ENCODE peak calls at places on chromosomes 5 and 9, in eight cellular contexts. I, H, V, O, X, C, F and G are unnamed samples.

GRCh38 chr9:13478235-13478634 is 198.7 kb upstream of the MPDZ start:
- DNase-seq in I (no peak), H (no peak), V (no peak), O (no peak), X (no peak), C (no peak), F (no peak), G (no peak)

GRCh38 chr5:172422255-172422654 is 32.1 kb downstream of the SH3PXD2B start:
- DNase-seq in I (no peak), H (no peak), V (no peak), O (no peak), X (no peak), C (no peak), F (no peak), G (no peak)

GRCh38 chr5:128538249-128539037 is 398 bp upstream of the FBN2 start:
- DNase-seq in I (peak; percentile 86), H (no peak), V (peak; percentile 25), O (no peak), X (peak; percentile 83), C (peak; percentile 27), F (peak; percentile 55), G (peak; percentile 73)

GRCh38 chr5:17182494-17182893 is 34.9 kb upstream of the BASP1 start:
- DNase-seq in I (no peak), H (no peak), V (no peak), O (no peak), X (no peak), C (no peak), F (no peak), G (no peak)

GRCh38 chr5:132389453-132390286 is 20.2 kb downstream of the SLC22A5 start:
- DNase-seq in I (peak; percentile 62), H (no peak), V (peak; percentile 62), O (peak; percentile 99), X (no peak), C (no peak), F (no peak), G (peak; percentile 92)

GRCh38 chr5:67203701-67204074 is 7.1 kb upstream of the CD180 start:
- DNase-seq in I (no peak), H (no peak), V (no peak), O (no peak), X (no peak), C (no peak), F (no peak), G (no peak)

GRCh38 chr9:37035472-37036236 is 1.6 kb upstream of the PAX5 start:
- DNase-seq in I (peak; percentile 16), H (no peak), V (no peak), O (no peak), X (no peak), C (no peak), F (no peak), G (no peak)

GRCh38 chr5:151556808-151557207 is 34.3 kb downstream of the FAT2 start:
- DNase-seq in I (peak; percentile 41), H (no peak), V (no peak), O (no peak), X (no peak), C (no peak), F (no peak), G (no peak)

GRCh38 chr9:131418143-131419028 is 24.5 kb downstream of the PRRC2B start:
- DNase-seq in I (no peak), H (no peak), V (peak; percentile 45), O (no peak), X (no peak), C (no peak), F (peak; percentile 70), G (no peak)

GRCh38 chr5:159208508-159209437 is 580 bp downstream of the RNF145 start:
- DNase-seq in I (peak; percentile 49), H (no peak), V (peak; percentile 29), O (no peak), X (peak; percentile 45), C (no peak), F (peak; percentile 63), G (peak; percentile 70)

GRCh38 chr5:115209279-115209678 is 39.6 kb upstream of the TRIM36 start:
- DNase-seq in I (peak; percentile 94), H (peak; percentile 11), V (peak; percentile 48), O (no peak), X (peak; percentile 10), C (no peak), F (no peak), G (no peak)

GRCh38 chr9:111431684-111432083 is 52.5 kb downstream of the ECPAS start:
- DNase-seq in I (no peak), H (no peak), V (no peak), O (no peak), X (no peak), C (no peak), F (no peak), G (no peak)

GRCh38 chr5:147560982-147561381 is 51.1 kb upstream of the DPYSL3 start:
- DNase-seq in I (no peak), H (no peak), V (no peak), O (no peak), X (no peak), C (no peak), F (no peak), G (no peak)
- TF ChIP-seq POLR2A in I (no peak), H (no peak), V (no peak), O (no peak), X (no peak), C (no peak), F (no peak), G (no peak)

DNA sequence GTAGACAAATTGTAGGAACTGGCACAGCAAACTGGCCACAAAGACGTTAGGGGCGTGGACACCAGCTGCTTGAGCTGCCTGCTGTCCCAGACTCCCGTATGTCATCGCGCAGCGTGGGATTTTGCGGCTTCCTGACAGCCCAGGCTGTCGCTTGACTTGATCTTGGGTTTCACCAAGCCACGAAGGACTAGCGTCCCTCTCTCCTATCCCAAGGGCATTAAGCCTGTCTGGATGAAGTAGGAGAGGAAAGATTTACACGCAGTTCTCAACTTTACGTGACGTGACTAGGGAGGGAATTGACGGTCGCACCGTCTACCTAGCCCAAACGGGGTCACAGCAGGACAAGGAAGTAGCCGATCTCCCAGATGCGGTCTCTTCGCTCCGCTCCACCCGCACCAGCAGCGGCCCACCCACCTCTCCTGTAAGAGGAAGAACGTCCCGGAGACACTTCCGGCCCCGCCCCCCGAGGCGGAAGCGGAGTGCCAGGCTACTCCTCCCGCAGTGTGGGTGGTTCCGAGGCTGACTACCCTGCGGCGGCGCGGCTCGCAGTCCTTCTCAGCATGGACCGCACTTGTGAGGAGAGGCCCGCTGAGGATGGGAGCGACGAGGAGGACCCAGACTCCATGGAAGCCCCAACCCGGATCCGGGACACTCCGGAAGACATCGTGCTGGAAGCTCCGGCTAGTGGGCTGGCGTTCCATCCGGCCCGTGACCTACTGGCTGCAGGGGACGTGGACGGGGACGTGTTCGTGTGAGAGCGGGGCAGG is at the start of gene WDR55:
- DNase-seq in I (peak; percentile 97), H (peak; percentile 83), V (peak; percentile 99), O (peak; percentile 83), X (peak; percentile 96), C (peak; percentile 93), F (peak; percentile 98), G (peak; percentile 98)
- TF ChIP-seq POLR2A in I (peak; percentile 77), H (peak; percentile 56), V (no peak), O (peak; percentile 85), X (peak; percentile 54), C (peak; percentile 81), F (peak; percentile 85), G (peak; percentile 86)

DNA sequence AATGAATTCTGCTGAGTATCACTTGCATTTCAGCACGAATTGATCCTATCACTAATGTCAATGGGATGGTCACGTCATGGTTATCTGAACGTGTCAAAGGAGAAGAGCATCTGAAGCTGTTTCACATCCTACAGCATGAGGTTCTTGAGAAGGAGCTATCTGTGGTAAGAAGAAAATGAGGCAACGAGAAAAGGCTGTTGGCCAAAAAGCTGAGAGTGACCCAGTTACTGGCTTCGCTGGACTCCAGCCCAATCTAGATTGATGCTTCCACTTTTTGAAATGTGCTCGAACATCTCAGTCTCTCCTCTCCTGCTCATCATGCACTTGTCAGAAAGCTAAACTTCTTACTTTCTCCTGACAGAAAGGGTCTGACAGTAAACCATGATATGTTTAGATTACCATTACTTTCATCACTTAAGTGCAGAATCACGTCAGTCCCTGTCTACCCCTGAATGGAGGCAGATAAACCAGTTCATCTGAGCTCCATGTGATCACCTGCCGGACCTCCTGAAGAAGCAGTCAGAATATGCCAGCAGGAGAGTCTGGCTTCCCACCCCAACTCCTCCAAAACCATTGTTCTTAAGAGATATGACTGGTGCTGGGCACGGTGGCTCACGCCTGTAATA is 22.5 kb downstream of the MGAT1 start:
- DNase-seq in I (no peak), H (no peak), V (no peak), O (no peak), X (no peak), C (no peak), F (no peak), G (no peak)
- TF ChIP-seq POLR2A in I (no peak), H (no peak), V (no peak), O (no peak), X (no peak), C (no peak), F (no peak), G (no peak)

GRCh38 chr5:54520438-54520846 is 2.9 kb downstream of the SNX18 start:
- DNase-seq in I (peak; percentile 72), H (no peak), V (peak; percentile 55), O (no peak), X (peak; percentile 44), C (no peak), F (peak; percentile 41), G (no peak)
- TF ChIP-seq POLR2A in I (no peak), H (no peak), V (no peak), O (no peak), X (no peak), C (no peak), F (peak; percentile 25), G (peak; percentile 16)